ENCODE peak calls at places on chromosomes 13 and 19, in four cellular contexts. L, R, V and F are unnamed samples.

GRCh38 chr19:1449467-1450442 is at the start of gene APC2:
- DNase-seq in R (no peak), V (peak), L (no peak), F (peak)

GRCh38 chr13:92716749-92717148 is 509.9 kb upstream of the GPC6 start:
- DNase-seq in V (peak), L (no peak), R (no peak), F (no peak)

GRCh38 chr13:45231722-45232121 is 30.9 kb upstream of the KCTD4 start:
- DNase-seq in R (no peak), V (no peak), L (no peak), F (no peak)

GRCh38 chr19:32543107-32543900 is 37.7 kb upstream of the PDCD5 start:
- DNase-seq in L (no peak), V (no peak), R (no peak), F (no peak)

GRCh38 chr19:40700083-40700482 is 9.6 kb upstream of the NUMBL start:
- DNase-seq in R (no peak), V (no peak), L (no peak), F (no peak)

GRCh38 chr13:34156841-34157365 is 339.0 kb downstream of the RFC3 start:
- DNase-seq in V (peak), R (peak), L (peak), F (no peak)

GRCh38 chr19:55437410-55437809 is 5.7 kb downstream of the SHISA7 start:
- DNase-seq in R (peak), V (peak), L (no peak), F (peak)

GRCh38 chr13:93355094-93355493 is 128.5 kb downstream of the GPC6 start:
- DNase-seq in V (no peak), R (no peak), L (no peak), F (no peak)

GRCh38 chr19:6593651-6594416 is 2.9 kb upstream of the CD70 start:
- DNase-seq in R (no peak), V (peak), L (no peak), F (no peak)

GRCh38 chr19:41785653-41786052 is 10.7 kb upstream of the CEACAM3 start:
- DNase-seq in V (peak), R (peak), L (peak), F (peak)

GRCh38 chr13:32880636-32881035 is 135.6 kb upstream of the KL start:
- DNase-seq in V (no peak), L (no peak), R (no peak), F (no peak)

GRCh38 chr19:34725400-34725799 is 8.6 kb upstream of the ZNF181 start:
- DNase-seq in L (no peak), R (no peak), V (no peak), F (no peak)

GRCh38 chr13:74795526-74795925 is 661.3 kb upstream of the KLF12 start:
- DNase-seq in V (peak), R (no peak), L (no peak), F (peak)

GRCh38 chr19:49684983-49685553 is 4.3 kb upstream of the ADM5 start:
- DNase-seq in V (no peak), R (no peak), L (no peak), F (no peak)

GRCh38 chr13:36395280-36395679 is 37.0 kb upstream of the CCNA1 start:
- DNase-seq in L (no peak), V (peak), R (no peak), F (no peak)